ENCODE peak calls at places on chromosome 6, in nine cellular contexts. E, I, T, K, C, X, W, J and M are unnamed samples.

GRCh38 chr6:128204621-128205020 is 303.8 kb upstream of the THEMIS start:
- DNase-seq in E (peak), I (peak), T (no peak), K (no peak), C (no peak), X (no peak), W (no peak), J (no peak), M (no peak)

GRCh38 chr6:36762123-36762522 is 64.5 kb downstream of the RAB44 start:
- DNase-seq in E (no peak), I (no peak), T (no peak), K (no peak), C (no peak), X (no peak), W (no peak), J (no peak), M (no peak)

GRCh38 chr6:31972709-31973350 is 892 bp upstream of the DXO start:
- DNase-seq in E (peak), I (peak), T (no peak), K (peak), C (no peak), X (no peak), W (no peak), J (no peak), M (no peak)

GRCh38 chr6:24922174-24922573 is 13.6 kb downstream of the RIPOR2 start:
- DNase-seq in E (no peak), I (no peak), T (no peak), K (no peak), C (no peak), X (peak), W (no peak), J (no peak), M (no peak)

GRCh38 chr6:72669324-72669723 is 47.5 kb downstream of the KCNQ5 start:
- DNase-seq in E (no peak), I (no peak), T (no peak), K (peak), C (no peak), X (no peak), W (no peak), J (no peak), M (no peak)

GRCh38 chr6:39203804-39204495 is 25.3 kb downstream of the KCNK5 start:
- DNase-seq in E (no peak), I (no peak), T (peak), K (no peak), C (peak), X (no peak), W (peak), J (no peak), M (no peak)

GRCh38 chr6:2688416-2689064 is 62.2 kb downstream of the MYLK4 start:
- DNase-seq in E (peak), I (peak), T (peak), K (no peak), C (no peak), X (no peak), W (no peak), J (peak), M (no peak)

GRCh38 chr6:21898107-21898796 is 304.7 kb downstream of the SOX4 start:
- DNase-seq in E (peak), I (peak), T (no peak), K (no peak), C (no peak), X (no peak), W (no peak), J (no peak), M (no peak)

GRCh38 chr6:391559-392440 is at the start of gene IRF4:
- DNase-seq in E (no peak), I (no peak), T (no peak), K (no peak), C (no peak), X (peak), W (no peak), J (no peak), M (no peak)
- H3K4me3 ChIP-seq in E (no peak), I (peak), T (peak), K (peak), C (peak), X (peak), W (peak), J (no peak), M (no peak)

GRCh38 chr6:13927203-13927602 is 2.5 kb downstream of the RNF182 start:
- DNase-seq in E (no peak), I (no peak), T (no peak), K (no peak), C (no peak), X (no peak), W (no peak), J (no peak), M (no peak)
- H3K4me3 ChIP-seq in E (no peak), I (no peak), T (no peak), K (no peak), C (no peak), X (no peak), W (no peak), J (no peak), M (no peak)

GRCh38 chr6:105995403-105995699 is 90.8 kb upstream of the PRDM1 start:
- DNase-seq in E (no peak), I (no peak), T (no peak), K (no peak), C (no peak), X (no peak), W (no peak), J (no peak), M (no peak)
- H3K4me3 ChIP-seq in E (peak), I (peak), T (peak), K (no peak), C (peak), X (peak), W (peak), J (peak), M (no peak)

DNA sequence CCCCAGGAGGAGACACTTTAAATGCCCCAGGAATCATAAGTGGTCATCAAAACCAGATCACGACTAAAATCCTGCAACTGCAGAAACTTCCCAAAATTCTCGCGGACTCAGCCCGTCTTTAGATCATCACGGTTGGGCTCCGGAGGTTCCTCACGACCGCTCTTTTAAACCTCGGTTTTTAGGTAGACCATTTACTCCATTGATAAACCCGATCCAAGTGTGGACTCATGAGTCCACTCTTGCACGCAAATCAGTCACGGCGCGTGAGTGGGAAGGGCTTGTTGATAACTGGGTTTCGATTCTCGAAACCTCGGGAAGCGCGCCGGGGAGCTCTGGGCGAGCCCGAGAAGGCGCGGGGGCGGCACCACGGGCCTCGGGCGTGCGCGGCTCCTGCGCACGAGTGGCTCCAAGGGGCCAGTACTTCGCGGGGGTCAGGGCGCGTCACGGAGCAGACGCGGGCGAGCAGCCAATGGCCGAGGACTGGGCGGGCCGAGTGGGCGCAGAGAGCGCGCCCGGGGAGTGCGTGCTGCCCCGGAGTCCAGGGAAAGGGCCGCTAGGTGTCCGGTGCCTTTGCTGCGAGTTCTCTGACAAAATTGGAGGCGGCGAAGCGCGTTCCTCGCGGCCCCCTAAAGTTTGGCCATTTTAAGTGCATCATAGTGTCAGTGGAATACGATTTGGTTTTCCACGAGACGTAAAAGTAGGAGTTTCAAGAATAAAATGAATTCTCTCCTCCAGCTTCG is 658 bp upstream of the TENT5A start:
- DNase-seq in E (peak), I (peak), T (peak), K (peak), C (peak), X (no peak), W (peak), J (no peak), M (no peak)
- H3K4me3 ChIP-seq in E (peak), I (peak), T (peak), K (peak), C (peak), X (no peak), W (peak), J (peak), M (peak)